ENCODE peak calls at places on chromosome 1, in four cellular contexts. K is activated T-cell treated with anti-CD3 and anti-CD28 coated beads for 24 hours; X is iPS-NIHi11; W is activated CD8-positive, alpha-beta memory T cell treated with anti-CD3 and anti-CD28 coated beads for 4 hours. U is an unnamed sample.

GRCh38 chr1:6367381-6368007 is 26.1 kb downstream of the ACOT7 start:
- DNase-seq in K (no peak), X (no peak), W (no peak), U (no peak)

GRCh38 chr1:108199231-108199657 is 899 bp downstream of the SLC25A24 start:
- DNase-seq in K (no peak), X (peak), W (no peak), U (peak)

GRCh38 chr1:25485536-25486235 is 55.0 kb downstream of the MACO1 start:
- DNase-seq in K (no peak), X (no peak), W (no peak), U (no peak)

GRCh38 chr1:212070720-212071302 is 35.3 kb downstream of the DTL start:
- DNase-seq in K (no peak), X (peak), W (no peak), U (peak)

GRCh38 chr1:204455063-204455830 is 39.4 kb downstream of the PIK3C2B start:
- DNase-seq in K (no peak), X (peak), W (no peak), U (no peak)

GRCh38 chr1:36134805-36135339 is 9.8 kb upstream of the COL8A2 start:
- DNase-seq in K (no peak), X (peak), W (no peak), U (peak)

GRCh38 chr1:204983121-204983520 is 59.9 kb upstream of the CNTN2 start:
- DNase-seq in K (no peak), X (no peak), W (no peak), U (no peak)

GRCh38 chr1:84737572-84737971 is 47.3 kb upstream of the SSX2IP start:
- DNase-seq in K (no peak), X (no peak), W (no peak), U (no peak)

GRCh38 chr1:117499071-117499470 is 106.8 kb upstream of the TENT5C start:
- DNase-seq in K (no peak), X (no peak), W (no peak), U (no peak)

GRCh38 chr1:113835686-113836290 is 23.5 kb upstream of the RSBN1 start:
- DNase-seq in K (no peak), X (peak), W (no peak), U (peak)

U was measured in kidney tubule cell.